ENCODE peak calls at places on chromosomes 2 and 18, in five cellular contexts. One of them, this sample, is unnamed.

GRCh38 chr18:56977284-56977683 is 169.6 kb upstream of the BOD1L2 start:
- DNase-seq in glutamatergic neuron: no peak
- DNase-seq in brain microvascular endothelial cell: no peak
- DNase-seq in body of pancreas: no peak
- DNase-seq in MM.1S: no peak
- DNase-seq in this sample: no peak

GRCh38 chr2:236970656-236971010 is 115.1 kb upstream of the COPS8 start:
- DNase-seq in glutamatergic neuron: no peak
- DNase-seq in brain microvascular endothelial cell: no peak
- DNase-seq in body of pancreas: no peak
- DNase-seq in MM.1S: no peak
- DNase-seq in this sample: no peak

GRCh38 chr2:77666251-77666980 is 144.2 kb upstream of the LRRTM4 start:
- DNase-seq in glutamatergic neuron: no peak
- DNase-seq in brain microvascular endothelial cell: no peak
- DNase-seq in body of pancreas: no peak
- DNase-seq in MM.1S: no peak
- DNase-seq in this sample: no peak

GRCh38 chr2:200159366-200159720 is 147.2 kb upstream of the SPATS2L start:
- DNase-seq in glutamatergic neuron: peak; percentile 20
- DNase-seq in brain microvascular endothelial cell: no peak
- DNase-seq in body of pancreas: no peak
- DNase-seq in MM.1S: no peak
- DNase-seq in this sample: no peak

GRCh38 chr2:199973703-199974102 is 18.3 kb downstream of the MAIP1 start:
- DNase-seq in glutamatergic neuron: no peak
- DNase-seq in brain microvascular endothelial cell: no peak
- DNase-seq in body of pancreas: no peak
- DNase-seq in MM.1S: no peak
- DNase-seq in this sample: no peak

GRCh38 chr2:175022923-175023322 is 17.7 kb upstream of the CHN1 start:
- DNase-seq in glutamatergic neuron: no peak
- DNase-seq in brain microvascular endothelial cell: no peak
- DNase-seq in body of pancreas: no peak
- DNase-seq in MM.1S: no peak
- DNase-seq in this sample: no peak

GRCh38 chr2:119739580-119740255 is 20.0 kb upstream of the PTPN4 start:
- DNase-seq in glutamatergic neuron: no peak
- DNase-seq in brain microvascular endothelial cell: no peak
- DNase-seq in body of pancreas: no peak
- DNase-seq in MM.1S: no peak
- DNase-seq in this sample: no peak

GRCh38 chr2:172415759-172416158 is 11.6 kb upstream of the ITGA6 start:
- DNase-seq in glutamatergic neuron: no peak
- DNase-seq in brain microvascular endothelial cell: no peak
- DNase-seq in body of pancreas: no peak
- DNase-seq in MM.1S: no peak
- DNase-seq in this sample: no peak

GRCh38 chr2:164706522-164706921 is 85.2 kb upstream of the GRB14 start:
- DNase-seq in glutamatergic neuron: no peak
- DNase-seq in brain microvascular endothelial cell: peak; percentile 45
- DNase-seq in body of pancreas: no peak
- DNase-seq in MM.1S: no peak
- DNase-seq in this sample: no peak

DNA sequence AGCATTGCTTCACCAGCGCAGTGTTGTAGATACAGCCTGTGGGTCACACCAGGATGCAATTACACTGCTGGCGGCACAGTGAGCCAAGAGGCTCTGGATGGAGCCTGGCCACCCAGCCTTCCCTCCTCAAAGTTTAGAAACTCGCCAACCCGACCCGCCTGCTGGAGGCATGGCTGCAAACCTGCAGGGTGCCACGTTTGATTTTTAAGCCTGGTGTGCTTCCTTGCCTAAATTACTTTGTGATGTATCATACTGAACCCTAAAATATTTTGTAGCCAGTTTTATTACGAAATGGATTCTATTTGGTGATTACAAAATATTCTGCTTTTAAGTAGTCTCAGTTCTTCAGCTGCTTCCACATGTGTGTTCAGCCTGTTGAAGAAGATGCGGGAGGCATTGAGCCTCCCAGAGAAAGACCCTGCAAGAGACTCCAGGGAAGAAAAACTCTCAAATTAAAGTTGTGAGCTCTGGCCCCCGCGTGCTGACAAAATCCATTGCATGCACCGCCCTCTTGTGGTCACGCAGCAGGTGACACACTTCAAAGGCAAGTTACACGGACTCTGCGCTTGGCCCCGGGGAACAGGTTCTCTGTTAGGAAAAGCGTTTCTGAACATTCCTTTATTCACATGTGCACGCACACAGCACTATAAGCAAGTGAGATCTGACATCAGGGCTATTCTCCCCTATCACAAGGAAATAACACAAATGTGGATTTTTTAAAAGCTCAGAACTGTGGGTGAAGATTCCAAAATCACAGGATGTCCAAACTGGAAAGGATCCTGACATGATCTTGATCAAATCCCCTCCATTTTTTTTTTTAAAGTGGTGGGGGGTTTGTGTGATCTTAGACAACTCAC is 63.0 kb upstream of the TWIST2 start:
- DNase-seq in glutamatergic neuron: peak; percentile 80
- DNase-seq in brain microvascular endothelial cell: peak; percentile 44
- DNase-seq in body of pancreas: peak; percentile 63
- DNase-seq in MM.1S: peak; percentile 51
- DNase-seq in this sample: peak; percentile 63
- TF ChIP-seq CTCF in glutamatergic neuron: peak; percentile 94
- TF ChIP-seq CTCF in brain microvascular endothelial cell: peak; percentile 89
- TF ChIP-seq CTCF in body of pancreas: peak; percentile 77
- TF ChIP-seq CTCF in MM.1S: peak; percentile 77
- TF ChIP-seq CTCF in this sample: peak; percentile 90

GRCh38 chr18:27394687-27395086 is 209.6 kb upstream of the CHST9 start:
- DNase-seq in glutamatergic neuron: no peak
- DNase-seq in brain microvascular endothelial cell: no peak
- DNase-seq in body of pancreas: no peak
- DNase-seq in MM.1S: no peak
- DNase-seq in this sample: no peak

GRCh38 chr18:27404855-27405254 is 219.7 kb upstream of the CHST9 start:
- DNase-seq in glutamatergic neuron: no peak
- DNase-seq in brain microvascular endothelial cell: no peak
- DNase-seq in body of pancreas: no peak
- DNase-seq in MM.1S: no peak
- DNase-seq in this sample: no peak

GRCh38 chr18:27400001-27400400 is 214.9 kb upstream of the CHST9 start:
- DNase-seq in glutamatergic neuron: no peak
- DNase-seq in brain microvascular endothelial cell: no peak
- DNase-seq in body of pancreas: no peak
- DNase-seq in MM.1S: no peak
- DNase-seq in this sample: no peak
- TF ChIP-seq CTCF in glutamatergic neuron: no peak
- TF ChIP-seq CTCF in brain microvascular endothelial cell: peak; percentile 40
- TF ChIP-seq CTCF in body of pancreas: no peak
- TF ChIP-seq CTCF in MM.1S: no peak
- TF ChIP-seq CTCF in this sample: peak; percentile 12

GRCh38 chr2:181891258-181891965 is at the start of gene ITPRID2:
- DNase-seq in glutamatergic neuron: peak; percentile 86
- DNase-seq in brain microvascular endothelial cell: peak; percentile 79
- DNase-seq in body of pancreas: peak; percentile 92
- DNase-seq in MM.1S: peak; percentile 88
- DNase-seq in this sample: peak; percentile 92
- TF ChIP-seq CTCF in glutamatergic neuron: peak; percentile 9
- TF ChIP-seq CTCF in brain microvascular endothelial cell: no peak
- TF ChIP-seq CTCF in body of pancreas: no peak
- TF ChIP-seq CTCF in MM.1S: no peak
- TF ChIP-seq CTCF in this sample: no peak

GRCh38 chr18:22377769-22378168 is 39.9 kb downstream of the CTAGE1 start:
- DNase-seq in glutamatergic neuron: no peak
- DNase-seq in brain microvascular endothelial cell: no peak
- DNase-seq in body of pancreas: no peak
- DNase-seq in MM.1S: no peak
- DNase-seq in this sample: no peak

DNA sequence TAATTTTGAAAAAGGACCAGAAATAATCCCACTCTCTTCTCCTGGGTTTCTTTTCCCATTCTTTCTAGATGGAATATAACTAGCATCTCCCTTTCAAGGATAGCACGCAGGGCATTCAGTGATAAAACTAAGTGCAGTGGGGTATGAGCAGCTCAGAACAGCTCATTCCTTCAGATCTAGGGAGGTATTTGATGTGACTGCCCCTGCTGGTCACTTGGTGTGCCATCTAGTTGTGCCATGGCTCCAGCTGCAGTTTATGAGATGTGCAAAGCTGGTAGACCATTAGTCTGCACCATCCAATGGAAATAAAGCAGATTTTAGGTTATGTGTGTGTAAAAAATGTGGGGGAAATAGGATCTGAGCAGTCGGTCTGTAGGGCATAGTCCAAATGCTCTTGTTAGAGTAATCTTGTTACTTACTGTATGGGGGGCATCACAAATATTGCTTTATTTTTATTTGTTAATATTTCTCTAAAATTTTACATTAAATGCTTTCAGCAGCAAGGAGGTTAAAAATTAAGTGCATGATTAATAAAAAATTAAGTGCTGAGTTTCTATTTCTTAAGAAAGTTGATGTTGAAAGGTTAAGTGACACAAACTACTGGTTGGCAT is 38.9 kb downstream of the CTAGE1 start:
- DNase-seq in glutamatergic neuron: peak; percentile 27
- DNase-seq in brain microvascular endothelial cell: peak; percentile 11
- DNase-seq in body of pancreas: peak; percentile 68
- DNase-seq in MM.1S: no peak
- DNase-seq in this sample: peak; percentile 21
- TF ChIP-seq CTCF in glutamatergic neuron: peak; percentile 46
- TF ChIP-seq CTCF in brain microvascular endothelial cell: peak; percentile 75
- TF ChIP-seq CTCF in body of pancreas: peak; percentile 58
- TF ChIP-seq CTCF in MM.1S: peak; percentile 40
- TF ChIP-seq CTCF in this sample: peak; percentile 34